ENCODE peak calls at places on chromosomes 11 and 22, in nine cellular contexts. Y, Q, J, D, B, M, N, O and K are unnamed samples.

GRCh38 chr22:25696763-25697710 is 45.0 kb upstream of the MYO18B start:
- DNase-seq in N (no peak), Y (no peak), D (no peak), Q (no peak), J (peak), M (no peak), O (no peak), B (no peak), K (no peak)

GRCh38 chr22:41979423-41980250 is 10.4 kb downstream of the SEPTIN3 start:
- DNase-seq in M (no peak), Y (no peak), Q (no peak), O (no peak), B (no peak), N (no peak), D (no peak), J (no peak), K (no peak)

GRCh38 chr11:128047026-128047425 is 540.3 kb downstream of the ETS1 start:
- DNase-seq in B (no peak), J (no peak), N (no peak), Q (no peak), M (no peak), O (no peak), Y (no peak), D (peak), K (no peak)

GRCh38 chr11:75246673-75247350 is 6.2 kb downstream of the TPBGL start:
- DNase-seq in N (no peak), B (no peak), O (no peak), M (no peak), D (no peak), J (no peak), Q (no peak), Y (no peak), K (no peak)

GRCh38 chr11:1206391-1207271 is 16.2 kb upstream of the MUC5B start:
- DNase-seq in Y (peak), J (peak), D (no peak), B (no peak), N (no peak), M (peak), O (no peak), Q (no peak), K (no peak)

GRCh38 chr11:58640386-58641023 is 18.0 kb downstream of the CNTF start:
- DNase-seq in N (no peak), D (no peak), B (no peak), J (no peak), Q (peak), M (no peak), O (no peak), Y (no peak), K (no peak)

GRCh38 chr22:50218996-50219727 is 18.4 kb downstream of the SELENOO start:
- DNase-seq in M (peak), Q (peak), Y (peak), N (no peak), J (peak), O (no peak), B (no peak), D (peak), K (peak)

GRCh38 chr11:77783023-77783422 is 37.5 kb downstream of the RSF1 start:
- DNase-seq in Y (no peak), B (no peak), D (no peak), Q (no peak), N (no peak), J (no peak), M (no peak), O (no peak), K (no peak)

GRCh38 chr22:48979482-48979881 is 848.2 kb downstream of the BRD1 start:
- DNase-seq in D (no peak), J (no peak), O (no peak), B (no peak), N (no peak), M (no peak), Q (no peak), Y (no peak), K (no peak)

GRCh38 chr22:18952022-18952421 is 15.9 kb upstream of the PRODH start:
- DNase-seq in Q (no peak), Y (no peak), D (no peak), B (no peak), J (no peak), M (no peak), N (no peak), O (no peak), K (no peak)

GRCh38 chr11:14969922-14970323 is 2.2 kb downstream of the CALCA start:
- DNase-seq in B (peak), M (peak), Q (peak), Y (peak), D (peak), N (peak), J (peak), O (no peak), K (no peak)

GRCh38 chr11:77602385-77603105 is 12.8 kb downstream of the AQP11 start:
- DNase-seq in Y (no peak), M (no peak), O (no peak), B (no peak), Q (no peak), N (no peak), J (no peak), D (peak), K (no peak)

GRCh38 chr11:628056-628455 is 1.1 kb upstream of the SCT start:
- DNase-seq in N (no peak), M (no peak), J (no peak), O (peak), Y (no peak), Q (no peak), B (no peak), D (no peak), K (no peak)

GRCh38 chr22:37145415-37146385 is 4.0 kb downstream of the IL2RB start:
- DNase-seq in D (no peak), B (no peak), O (peak), Q (no peak), N (no peak), M (peak), Y (no peak), J (no peak), K (no peak)

GRCh38 chr22:43164636-43165035 is 13.3 kb downstream of the TSPO start:
- DNase-seq in Y (no peak), J (no peak), Q (no peak), D (peak), N (no peak), O (no peak), M (no peak), B (no peak), K (no peak)

GRCh38 chr11:79329561-79329960 is 111.3 kb downstream of the TENM4 start:
- DNase-seq in Q (no peak), O (no peak), Y (no peak), J (no peak), N (no peak), M (no peak), B (no peak), D (no peak), K (no peak)

GRCh38 chr22:48500481-48501230 is 1327.0 kb downstream of the BRD1 start:
- DNase-seq in J (no peak), D (peak), Y (no peak), B (no peak), Q (no peak), O (no peak), M (no peak), N (no peak), K (no peak)

GRCh38 chr11:35223429-35223828 is 84.5 kb downstream of the CD44 start:
- DNase-seq in B (no peak), M (no peak), D (peak), Q (no peak), O (no peak), J (peak), Y (no peak), N (no peak), K (peak)

GRCh38 chr11:42234381-42235035 is 775.1 kb upstream of the LRRC4C start:
- DNase-seq in J (no peak), N (no peak), M (no peak), O (no peak), D (peak), Y (no peak), Q (no peak), B (no peak), K (no peak)

GRCh38 chr11:13277719-13278619 is at the start of gene BMAL1:
- DNase-seq in M (peak), D (peak), J (peak), O (peak), B (no peak), Y (peak), N (peak), Q (peak), K (peak)

GRCh38 chr11:9787981-9788521 is 124.2 kb downstream of the SWAP70 start:
- DNase-seq in Y (peak), M (peak), J (no peak), N (no peak), B (no peak), D (peak), Q (peak), O (no peak), K (no peak)

GRCh38 chr11:65854161-65854592 is 3.8 kb downstream of the CFL1 start:
- DNase-seq in Q (no peak), O (no peak), M (no peak), Y (no peak), D (no peak), B (no peak), J (peak), N (no peak), K (no peak)

GRCh38 chr22:25942126-25942988 is 200.4 kb downstream of the MYO18B start:
- DNase-seq in D (no peak), Y (no peak), N (no peak), Q (no peak), B (no peak), O (no peak), J (no peak), M (no peak), K (no peak)

GRCh38 chr11:76096552-76096951 is 109.8 kb downstream of the WNT11 start:
- DNase-seq in J (no peak), M (no peak), N (no peak), O (no peak), Y (no peak), D (no peak), B (no peak), Q (no peak), K (no peak)

GRCh38 chr11:113730887-113731726 is 25.0 kb upstream of the TMPRSS5 start:
- DNase-seq in N (no peak), B (peak), Y (peak), J (peak), D (peak), M (no peak), Q (peak), O (no peak), K (peak)

GRCh38 chr11:122393209-122393850 is 262.2 kb upstream of the UBASH3B start:
- DNase-seq in O (no peak), J (no peak), M (no peak), B (no peak), N (no peak), Q (peak), Y (no peak), D (peak), K (no peak)

GRCh38 chr11:34053161-34053686 is 1.7 kb downstream of the CAPRIN1 start:
- DNase-seq in Y (peak), N (peak), M (peak), O (peak), B (peak), D (peak), Q (peak), J (peak), K (peak)

GRCh38 chr11:79393362-79394043 is 47.3 kb downstream of the TENM4 start:
- DNase-seq in M (peak), D (peak), Y (no peak), J (peak), B (no peak), N (no peak), O (no peak), Q (no peak), K (no peak)

GRCh38 chr11:27328602-27329001 is 34.4 kb downstream of the CCDC34 start:
- DNase-seq in D (no peak), Y (no peak), O (no peak), J (no peak), M (no peak), B (no peak), N (no peak), Q (no peak), K (no peak)

DNA sequence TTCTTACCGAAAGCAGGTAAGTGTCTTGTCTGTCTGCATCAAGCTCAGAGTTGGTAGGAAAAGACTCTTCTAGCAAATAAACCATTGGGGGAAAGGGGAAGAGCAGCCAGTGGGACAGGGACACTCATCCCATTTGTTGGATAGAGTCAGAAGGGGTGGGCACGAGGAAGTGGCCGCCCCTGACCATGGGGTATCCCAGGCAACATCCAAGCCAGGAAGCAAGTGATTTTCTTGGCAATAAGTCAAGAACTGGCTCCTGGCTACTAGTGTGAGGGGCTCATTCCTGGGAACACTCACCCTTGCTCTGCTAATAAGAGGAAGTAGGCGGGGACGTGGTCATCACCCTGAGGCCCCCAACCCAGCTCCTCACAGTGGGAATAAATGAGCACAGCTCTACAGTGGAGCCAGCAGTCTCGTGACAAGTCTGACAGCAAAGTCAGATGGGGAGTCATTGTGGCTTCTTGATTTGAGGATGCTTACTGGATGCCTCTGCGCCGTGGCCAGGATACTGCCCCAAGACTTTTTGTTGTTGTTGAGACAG is 6.7 kb downstream of the SLC25A18 start:
- DNase-seq in D (peak), Y (peak), N (no peak), J (no peak), B (no peak), Q (no peak), O (no peak), M (no peak), K (peak)
- H3K27ac ChIP-seq in D (no peak), Y (peak), N (no peak), J (no peak), B (peak), Q (no peak), O (no peak), M (peak), K (peak)

DNA sequence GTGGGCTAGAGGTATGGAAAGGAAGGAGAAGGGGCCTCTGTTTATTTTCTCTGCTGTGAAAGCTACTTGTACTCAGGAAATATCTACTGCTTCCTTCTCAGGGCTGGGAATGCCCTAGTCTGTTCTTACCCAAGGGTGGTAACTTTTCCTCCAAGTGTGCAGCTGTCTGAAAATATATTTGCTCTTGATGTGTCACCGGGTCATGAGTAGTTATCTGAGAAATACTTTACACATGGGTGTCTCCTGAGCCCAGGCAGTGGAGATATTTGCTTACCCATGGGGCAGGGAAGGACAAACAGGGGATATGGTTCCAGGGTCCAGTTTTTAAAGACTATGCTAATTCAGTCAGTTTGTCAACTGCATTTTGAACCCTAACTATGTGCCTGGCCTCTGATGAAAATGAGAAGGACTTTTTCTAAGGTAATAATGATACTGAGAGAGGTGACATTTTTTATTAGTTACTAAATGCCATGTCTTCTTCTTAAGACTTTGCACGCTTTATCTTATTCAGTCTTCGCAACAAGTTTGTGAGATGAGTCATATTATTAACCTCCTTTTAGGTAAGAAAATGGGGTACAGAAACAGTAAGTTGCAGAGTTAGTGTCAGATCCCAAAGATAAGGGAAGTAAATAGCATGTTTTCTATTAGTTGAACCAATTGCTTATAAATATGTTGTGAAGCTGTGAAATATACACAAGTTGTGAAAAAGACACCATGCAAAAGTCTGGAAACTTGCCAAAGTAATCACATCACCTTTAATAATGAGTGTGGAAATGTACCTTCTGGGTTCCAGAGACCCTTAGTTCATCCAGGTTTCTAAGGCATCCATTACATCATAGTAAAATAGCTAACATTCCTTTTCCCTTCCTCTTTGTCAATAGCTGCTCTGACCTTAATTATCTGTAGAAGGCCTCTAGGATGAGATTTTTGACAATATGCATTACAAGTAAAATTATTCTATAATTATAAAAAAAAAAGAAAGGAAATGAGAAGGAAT is 22.8 kb downstream of the SYTL2 start:
- DNase-seq in Q (no peak), Y (no peak), D (peak), J (no peak), B (no peak), M (no peak), N (no peak), O (no peak), K (no peak)
- H3K27ac ChIP-seq in Q (no peak), Y (peak), D (no peak), J (no peak), B (no peak), M (no peak), N (no peak), O (no peak), K (no peak)

GRCh38 chr11:72996959-72997358 is 145.2 kb downstream of the FCHSD2 start:
- DNase-seq in N (no peak), J (no peak), M (no peak), B (no peak), Y (no peak), Q (no peak), D (no peak), O (no peak), K (no peak)
- H3K27ac ChIP-seq in N (no peak), J (no peak), M (no peak), B (no peak), Y (no peak), Q (no peak), D (no peak), O (no peak), K (no peak)

GRCh38 chr11:112280268-112281126 is 19.8 kb upstream of the PLET1 start:
- DNase-seq in N (peak), Q (peak), D (peak), Y (peak), B (peak), O (peak), M (peak), J (peak), K (peak)

GRCh38 chr11:112279901-112280267 is 19.2 kb upstream of the PLET1 start:
- DNase-seq in Y (peak), Q (peak), B (peak), J (peak), D (peak), O (peak), N (peak), M (peak), K (peak)

GRCh38 chr11:112277029-112277428 is 16.4 kb upstream of the PLET1 start:
- DNase-seq in Y (no peak), Q (no peak), D (no peak), B (no peak), O (no peak), N (no peak), M (no peak), J (no peak), K (no peak)

GRCh38 chr11:112277937-112278336 is 17.3 kb upstream of the PLET1 start:
- DNase-seq in O (no peak), J (no peak), Y (no peak), Q (no peak), M (no peak), B (no peak), N (no peak), D (peak), K (no peak)

GRCh38 chr11:112278803-112279202 is 18.1 kb upstream of the PLET1 start:
- DNase-seq in Q (no peak), D (no peak), N (no peak), B (no peak), O (no peak), J (no peak), M (no peak), Y (no peak), K (no peak)
- H3K27ac ChIP-seq in Q (no peak), D (no peak), N (no peak), B (no peak), O (no peak), J (no peak), M (no peak), Y (no peak), K (no peak)

DNA sequence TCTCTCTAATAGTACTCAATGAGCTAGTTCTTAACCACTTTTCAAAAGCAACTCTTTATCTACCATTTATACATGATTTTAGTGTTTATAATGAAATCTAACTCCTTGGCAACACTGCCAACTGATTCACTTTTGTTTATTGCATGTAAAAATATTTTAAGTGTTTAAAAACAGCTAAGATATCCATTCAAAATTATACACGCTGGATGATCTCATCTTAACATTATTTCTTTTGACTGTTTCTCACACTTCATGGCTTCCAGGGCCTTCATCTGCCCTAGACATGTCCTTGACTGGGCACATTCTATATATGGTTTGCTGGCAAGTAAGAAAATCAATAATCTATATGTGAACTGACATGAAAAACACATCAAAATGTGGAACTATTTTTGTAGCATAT is 414.6 kb upstream of the LUZP2 start:
- DNase-seq in D (no peak), N (no peak), Q (no peak), J (no peak), O (no peak), M (no peak), Y (no peak), B (no peak), K (no peak)
- H3K27ac ChIP-seq in D (no peak), N (no peak), Q (no peak), J (no peak), O (no peak), M (no peak), Y (no peak), B (no peak), K (no peak)

GRCh38 chr11:10806206-10806605 is 2.5 kb downstream of the EIF4G2 start:
- DNase-seq in M (no peak), N (no peak), O (no peak), Q (no peak), Y (no peak), B (no peak), J (no peak), D (no peak), K (no peak)
- H3K27ac ChIP-seq in M (no peak), N (no peak), O (peak), Q (no peak), Y (peak), B (no peak), J (no peak), D (peak), K (peak)